ENCODE peak calls at places on chromosomes 12 and 14, in five cellular contexts. V, G, M, Y and A are unnamed samples.

GRCh38 chr14:101025656-101026055 is 122.1 kb upstream of the RTL1 start:
- DNase-seq in V (no peak), G (no peak), M (no peak), Y (no peak), A (no peak)

GRCh38 chr12:111596985-111597730 is 2.0 kb downstream of the ATXN2 start:
- DNase-seq in V (peak; percentile 71), G (peak; percentile 52), M (peak; percentile 68), Y (no peak), A (peak; percentile 62)

GRCh38 chr12:39587247-39587646 is 32.4 kb downstream of the ABCD2 start:
- DNase-seq in V (no peak), G (no peak), M (no peak), Y (no peak), A (no peak)

GRCh38 chr14:77025744-77026165 is 2.8 kb downstream of the IRF2BPL start:
- DNase-seq in V (no peak), G (no peak), M (peak; percentile 65), Y (no peak), A (no peak)

GRCh38 chr14:62436256-62436655 is 609.0 kb downstream of the KCNH5 start:
- DNase-seq in V (no peak), G (no peak), M (no peak), Y (no peak), A (no peak)

GRCh38 chr12:4858385-4858784 is 51.3 kb upstream of the KCNA1 start:
- DNase-seq in V (no peak), G (no peak), M (peak; percentile 86), Y (no peak), A (no peak)

GRCh38 chr14:69693823-69694729 is 72.9 kb upstream of the SRSF5 start:
- DNase-seq in V (no peak), G (no peak), M (no peak), Y (no peak), A (no peak)

GRCh38 chr12:102342281-102343006 is 137.9 kb downstream of the IGF1 start:
- DNase-seq in V (no peak), G (no peak), M (no peak), Y (no peak), A (no peak)

GRCh38 chr14:55832122-55832911 is 252.3 kb downstream of the KTN1 start:
- DNase-seq in V (no peak), G (peak; percentile 61), M (no peak), Y (peak; percentile 11), A (no peak)

DNA sequence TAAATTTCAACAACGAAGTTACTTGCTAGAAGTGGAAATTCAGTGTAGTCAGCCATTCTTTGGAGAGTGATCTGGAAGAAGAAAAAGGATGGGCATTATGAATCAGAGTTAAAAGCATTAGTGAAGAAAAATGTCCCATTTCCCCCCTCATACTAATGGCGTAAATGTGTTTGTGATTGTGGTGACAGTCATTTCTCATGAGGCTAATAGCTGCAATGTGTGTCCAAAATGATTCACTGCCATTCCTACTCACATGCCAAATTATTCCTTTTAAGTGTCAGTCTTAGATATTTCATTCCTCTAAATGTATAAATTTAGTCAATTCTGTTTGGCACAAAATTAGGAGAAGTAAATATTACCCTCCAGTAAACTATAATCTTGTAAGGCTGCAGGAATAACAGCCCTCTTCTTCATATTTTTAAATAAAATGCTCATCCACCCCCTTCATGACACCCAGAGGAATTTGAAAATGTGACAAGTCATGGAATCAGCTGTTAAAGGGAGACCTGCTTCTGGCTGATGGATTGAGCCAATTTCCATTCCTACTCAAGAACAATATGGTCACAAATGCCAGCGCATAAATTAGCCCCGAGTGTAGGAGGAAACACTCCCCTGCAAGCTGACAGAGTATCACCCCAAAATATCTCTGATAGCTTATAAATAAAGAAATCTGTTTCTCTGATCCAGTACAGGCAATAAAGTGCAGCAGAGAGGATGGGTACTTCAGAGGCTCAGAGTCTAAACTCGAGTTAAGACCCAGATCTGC is 912.3 kb upstream of the SEL1L start:
- DNase-seq in V (no peak), G (no peak), M (no peak), Y (no peak), A (no peak)
- H3K27ac ChIP-seq in V (no peak overlapping the region), G (no peak overlapping the region), M (no peak overlapping the region), Y (no peak overlapping the region), A (no peak overlapping the region)

DNA sequence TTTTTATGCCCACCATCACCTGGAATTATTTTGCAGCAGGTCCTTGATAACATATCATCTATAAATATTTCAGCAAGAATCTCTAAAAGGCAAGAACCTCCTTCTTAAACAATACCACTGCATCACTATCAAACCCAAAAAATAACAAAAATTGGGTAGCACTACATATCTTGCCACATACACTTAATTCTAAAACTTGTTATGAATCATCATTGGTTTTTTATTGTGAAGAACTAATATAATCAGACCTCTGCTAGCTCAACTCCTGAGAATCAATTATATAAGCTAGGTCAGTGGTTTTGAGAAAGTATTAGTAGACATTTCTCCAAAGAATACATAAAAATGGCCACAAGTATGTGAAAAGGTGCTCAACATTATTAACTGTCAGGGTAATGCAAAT is 23.8 kb downstream of the SLC38A1 start:
- DNase-seq in V (no peak), G (no peak), M (no peak), Y (no peak), A (no peak)
- H3K4me3 ChIP-seq in V (no peak overlapping the region), G (no peak overlapping the region), M (no peak overlapping the region), Y (no peak overlapping the region), A (no peak overlapping the region)

GRCh38 chr12:25553083-25553482 is at the start of gene LMNTD1:
- DNase-seq in V (no peak), G (no peak), M (no peak), Y (no peak), A (no peak)

GRCh38 chr12:25558566-25558965 is 5.5 kb upstream of the LMNTD1 start:
- DNase-seq in V (no peak), G (no peak), M (no peak), Y (no peak), A (no peak)

GRCh38 chr12:25552681-25553080 is 402 bp downstream of the LMNTD1 start:
- DNase-seq in V (no peak), G (no peak), M (no peak), Y (peak; percentile 45), A (no peak)

GRCh38 chr12:25556136-25556535 is 3.1 kb upstream of the LMNTD1 start:
- DNase-seq in V (no peak), G (no peak), M (no peak), Y (no peak), A (no peak)

GRCh38 chr12:25557830-25558436 is 4.8 kb upstream of the LMNTD1 start:
- DNase-seq in V (no peak), G (peak; percentile 8), M (peak; percentile 75), Y (no peak), A (no peak)
- TF ChIP-seq CTCF in V (no peak), G (peak; percentile 40), M (peak; percentile 74), Y (peak; percentile 50), A (peak; percentile 59)

GRCh38 chr12:122059203-122059960 is 19.2 kb upstream of the MLXIP start:
- DNase-seq in V (no peak), G (no peak), M (no peak), Y (no peak), A (no peak)

GRCh38 chr12:122062832-122063690 is 15.5 kb upstream of the MLXIP start:
- DNase-seq in V (no peak), G (peak; percentile 51), M (no peak), Y (no peak), A (no peak)

GRCh38 chr12:122060069-122060468 is 18.5 kb upstream of the MLXIP start:
- DNase-seq in V (no peak), G (no peak), M (no peak), Y (no peak), A (no peak)

GRCh38 chr12:122063691-122064033 is 14.9 kb upstream of the MLXIP start:
- DNase-seq in V (no peak), G (no peak), M (no peak), Y (no peak), A (no peak)

GRCh38 chr12:122061253-122061652 is 17.3 kb upstream of the MLXIP start:
- DNase-seq in V (no peak), G (no peak), M (no peak), Y (no peak), A (no peak)
- H3K27ac ChIP-seq in V (no peak overlapping the region), G (no peak overlapping the region), M (no peak overlapping the region), Y (no peak overlapping the region), A (no peak overlapping the region)

DNA sequence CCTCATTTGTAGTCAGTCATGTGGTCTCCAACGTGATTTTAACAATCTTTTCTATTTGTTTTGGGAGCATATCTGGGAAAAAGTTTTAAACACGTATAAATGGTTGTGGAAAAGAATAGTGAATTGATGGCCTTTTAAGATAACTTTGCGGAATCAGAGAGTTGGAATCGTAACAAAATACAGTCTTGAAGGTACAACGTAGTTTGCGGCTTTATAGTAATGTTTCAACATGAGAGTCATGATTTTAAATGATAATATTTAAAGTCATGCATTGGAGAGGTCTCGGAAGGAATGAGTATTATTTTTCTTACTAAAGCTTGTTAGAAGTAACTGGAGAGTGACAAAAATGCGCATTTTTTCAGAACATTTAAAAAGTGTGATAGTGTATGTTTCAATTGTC is 1.6 kb downstream of the AEBP2 start:
- DNase-seq in V (no peak), G (no peak), M (no peak), Y (no peak), A (no peak)
- H3K4me3 ChIP-seq in V (peak overlapping the region; percentile 92), G (peak overlapping the region; percentile 87), M (peak overlapping the region; percentile 84), Y (peak overlapping the region; percentile 91), A (peak overlapping the region; percentile 97)

GRCh38 chr14:72793154-72793725 is 100.7 kb downstream of the DPF3 start:
- DNase-seq in V (no peak), G (no peak), M (no peak), Y (no peak), A (no peak)

GRCh38 chr14:72801381-72801812 is 92.5 kb downstream of the DPF3 start:
- DNase-seq in V (no peak), G (peak; percentile 36), M (no peak), Y (peak; percentile 88), A (no peak)

GRCh38 chr14:72800296-72800695 is 93.6 kb downstream of the DPF3 start:
- DNase-seq in V (no peak), G (no peak), M (no peak), Y (no peak), A (no peak)

GRCh38 chr14:72800848-72801370 is 93.0 kb downstream of the DPF3 start:
- DNase-seq in V (no peak), G (no peak), M (no peak), Y (no peak), A (no peak)

GRCh38 chr14:72796935-72797334 is 97.0 kb downstream of the DPF3 start:
- DNase-seq in V (no peak), G (no peak), M (peak; percentile 51), Y (no peak), A (no peak)
- TF ChIP-seq CTCF in V (no peak), G (no peak), M (no peak), Y (no peak), A (no peak)

DNA sequence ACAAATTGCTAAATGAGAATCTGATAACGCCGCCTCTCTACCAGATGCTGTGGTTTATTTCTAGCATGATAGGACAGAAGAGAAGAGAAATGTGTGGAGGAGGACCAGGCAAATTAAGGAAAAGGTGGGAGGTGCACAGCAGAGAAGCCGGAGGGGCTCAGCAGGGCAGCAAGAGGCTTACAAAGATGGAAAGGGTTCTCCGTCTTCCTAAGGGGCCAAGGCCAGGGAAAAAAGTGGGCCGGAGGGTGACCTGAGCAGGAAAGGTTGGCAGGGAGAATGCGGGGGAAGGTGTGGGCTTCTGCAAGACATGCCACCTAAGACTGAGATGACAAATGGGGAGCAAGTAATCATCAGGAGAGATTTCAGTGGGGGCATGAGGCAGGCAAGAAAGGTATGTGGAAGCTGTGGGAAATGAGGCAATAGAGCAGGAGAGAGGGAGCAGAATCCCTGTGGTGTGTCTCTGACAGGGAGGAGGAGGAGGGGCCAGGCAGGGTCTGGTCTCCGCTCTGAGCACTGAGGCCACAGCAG is 18.7 kb downstream of the MANSC1 start:
- DNase-seq in V (no peak), G (no peak), M (peak; percentile 59), Y (no peak), A (no peak)
- H3K27ac ChIP-seq in V (no peak overlapping the region), G (no peak overlapping the region), M (no peak overlapping the region), Y (no peak overlapping the region), A (no peak overlapping the region)